ENCODE peak calls at places on chromosomes 4 and X, in five cellular contexts. X is fibroblast of pulmonary artery; O is CD4-positive, alpha-beta T cell; L is testis; P is fibroblast of mammary gland. G is an unnamed sample.

GRCh38 chrX:32591589-32591988 is 619.8 kb downstream of the DMD start:
- DNase-seq in P (no peak), X (no peak), L (no peak), O (no peak), G (no peak)

GRCh38 chrX:19774905-19775304 is 112.5 kb downstream of the SH3KBP1 start:
- DNase-seq in O (no peak), P (no peak), X (no peak), L (no peak), G (no peak)

GRCh38 chrX:148535639-148536038 is 35.2 kb downstream of the AFF2 start:
- DNase-seq in O (no peak), L (no peak), X (no peak), P (no peak), G (no peak)

GRCh38 chrX:17580529-17581155 is 156.7 kb upstream of the SCML1 start:
- DNase-seq in P (peak; percentile 79), L (peak; percentile 38), O (no peak), X (peak; percentile 80), G (no peak)

GRCh38 chr4:55808187-55808586 is 11.4 kb upstream of the EXOC1L start:
- DNase-seq in X (no peak), L (no peak), P (no peak), O (no peak), G (no peak)

GRCh38 chrX:70455366-70456202 is 10.9 kb downstream of the DLG3 start:
- DNase-seq in P (no peak), O (no peak), X (no peak), L (no peak), G (no peak)

GRCh38 chrX:65813245-65813644 is 145.8 kb downstream of the MSN start:
- DNase-seq in O (no peak), X (no peak), L (no peak), P (no peak), G (no peak)

GRCh38 chr4:128571747-128572146 is 237.8 kb upstream of the JADE1 start:
- DNase-seq in L (peak; percentile 90), X (peak; percentile 94), O (no peak), P (peak; percentile 97), G (no peak)

GRCh38 chr4:11051181-11051580 is 366.6 kb upstream of the CLNK start:
- DNase-seq in L (no peak), O (no peak), X (no peak), P (no peak), G (no peak)

GRCh38 chrX:129649268-129650182 is 5.2 kb downstream of the APLN start:
- DNase-seq in X (peak; percentile 7), O (no peak), P (peak; percentile 57), L (no peak), G (no peak)

GRCh38 chr4:81135501-81135900 is 79.5 kb downstream of the PRKG2 start:
- DNase-seq in L (no peak), O (no peak), X (peak; percentile 50), P (peak; percentile 52), G (no peak)

GRCh38 chr4:182126096-182126495 is 117.1 kb upstream of the TENM3 start:
- DNase-seq in X (no peak), P (peak; percentile 21), L (no peak), O (no peak), G (no peak)

GRCh38 chr4:104500452-104500851 is 5.8 kb upstream of the CXXC4 start:
- DNase-seq in X (no peak), O (no peak), P (no peak), L (peak; percentile 16), G (no peak)

GRCh38 chr4:2915789-2916188 is 47.4 kb downstream of the NOP14 start:
- DNase-seq in P (no peak), O (no peak), L (peak; percentile 9), X (no peak), G (no peak)

GRCh38 chr4:82776925-82777542 is 21.6 kb downstream of the SCD5 start:
- DNase-seq in P (peak; percentile 27), O (no peak), L (no peak), X (no peak), G (no peak)

GRCh38 chrX:134599173-134599914 is 58.9 kb downstream of the PLAC1 start:
- DNase-seq in L (no peak), O (no peak), P (peak; percentile 92), X (peak; percentile 88), G (no peak)

GRCh38 chr4:62544428-62544827 is 1344.3 kb downstream of the ADGRL3 start:
- DNase-seq in L (no peak), X (peak; percentile 58), O (no peak), P (peak; percentile 2), G (no peak)

GRCh38 chrX:19548279-19548678 is 33.0 kb upstream of the MAP3K15 start:
- DNase-seq in O (no peak), X (no peak), L (no peak), P (no peak), G (no peak)

GRCh38 chr4:38210396-38211114 is 250.4 kb downstream of the PTTG2 start:
- DNase-seq in X (peak; percentile 38), O (no peak), L (no peak), P (no peak), G (no peak)

GRCh38 chr4:118798658-118799057 is 37.3 kb downstream of the SEC24D start:
- DNase-seq in L (no peak), P (no peak), O (no peak), X (no peak), G (no peak)

GRCh38 chr4:108036252-108036651 is 46.6 kb downstream of the HADH start:
- DNase-seq in O (peak; percentile 50), P (no peak), L (no peak), X (no peak), G (peak; percentile 72)

GRCh38 chr4:10701702-10702460 is 17.3 kb upstream of the CLNK start:
- DNase-seq in L (no peak), P (no peak), O (no peak), X (peak; percentile 6), G (no peak)

GRCh38 chrX:136304493-136304892 is 3.7 kb downstream of the ADGRG4 start:
- DNase-seq in O (no peak), L (no peak), P (no peak), X (no peak), G (no peak)

GRCh38 chr4:97153042-97153441 is 990.2 kb downstream of the STPG2 start:
- DNase-seq in L (no peak), X (peak; percentile 22), O (no peak), P (no peak), G (no peak)
- TF ChIP-seq CTCF in L (peak; percentile 31), X (peak; percentile 10), O (no peak), P (no peak), G (no peak)

DNA sequence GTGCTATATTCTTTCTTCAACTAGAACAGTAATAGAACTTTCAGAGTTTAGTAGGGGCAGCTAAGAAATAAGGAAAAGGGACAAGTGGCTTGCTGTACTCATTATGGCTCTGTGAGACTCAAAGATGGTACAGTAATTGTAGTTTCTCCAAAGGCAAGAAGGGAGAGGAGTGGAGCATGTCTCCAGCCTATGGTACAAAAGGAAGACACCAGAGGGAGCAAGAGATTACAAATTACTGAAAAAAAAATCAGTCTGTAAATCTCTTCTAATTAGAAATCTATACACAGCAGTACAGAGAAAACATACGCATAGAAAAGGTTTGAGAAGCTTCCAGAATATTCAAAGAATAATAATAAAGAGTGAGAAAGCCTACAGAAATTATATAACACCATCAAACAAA is 61.4 kb downstream of the KLHL4 start:
- DNase-seq in L (no peak), O (no peak), X (peak; percentile 36), P (peak; percentile 5), G (no peak)
- TF ChIP-seq CTCF in L (peak; percentile 7), O (no peak), X (peak; percentile 34), P (peak; percentile 22), G (no peak)

DNA sequence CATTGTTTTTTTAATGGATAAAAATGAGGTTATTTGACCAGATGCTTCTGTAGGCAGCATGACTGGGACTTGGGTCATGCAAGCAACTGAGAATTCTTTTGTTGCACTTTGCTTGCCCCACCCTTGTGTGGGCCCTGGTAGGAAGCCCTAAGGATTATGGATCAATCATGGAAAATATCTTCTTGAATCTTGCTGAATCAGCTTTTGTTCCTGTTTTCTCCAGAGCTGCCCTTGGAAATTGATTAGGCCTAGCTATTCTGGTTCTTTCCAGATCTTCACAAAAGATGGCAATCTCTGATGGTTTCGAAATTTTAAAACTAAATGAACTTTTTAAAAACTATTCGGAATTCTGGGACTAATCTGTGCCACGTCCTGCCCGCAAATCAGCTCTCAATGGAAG is 58.6 kb downstream of the PRRG1 start:
- DNase-seq in X (no peak), P (no peak), L (no peak), O (no peak), G (no peak)
- TF ChIP-seq CTCF in X (no peak), P (no peak), L (no peak), O (no peak), G (no peak)

GRCh38 chr4:1243451-1244080 is 5.4 kb downstream of the CTBP1 start:
- DNase-seq in O (no peak), P (peak; percentile 53), X (no peak), L (no peak), G (peak; percentile 58)
- TF ChIP-seq CTCF in O (no peak), P (no peak), X (no peak), L (no peak), G (peak; percentile 21)

GRCh38 chr4:8431553-8431952 is 9.0 kb downstream of the ACOX3 start:
- DNase-seq in L (no peak), X (no peak), O (no peak), P (no peak), G (no peak)

GRCh38 chr4:8427761-8428287 is 12.7 kb downstream of the ACOX3 start:
- DNase-seq in L (no peak), X (peak; percentile 86), O (no peak), P (peak; percentile 42), G (peak; percentile 54)

GRCh38 chr4:8433181-8433580 is 7.3 kb downstream of the ACOX3 start:
- DNase-seq in L (no peak), O (no peak), X (no peak), P (no peak), G (no peak)

GRCh38 chr4:8427262-8427661 is 13.3 kb downstream of the ACOX3 start:
- DNase-seq in L (no peak), X (no peak), O (no peak), P (no peak), G (no peak)

GRCh38 chr4:8428288-8429097 is 12.0 kb downstream of the ACOX3 start:
- DNase-seq in L (peak; percentile 84), X (peak; percentile 85), P (peak; percentile 76), O (peak; percentile 96), G (peak; percentile 95)
- TF ChIP-seq CTCF in L (no peak), X (peak; percentile 57), P (peak; percentile 47), O (no peak), G (no peak)

GRCh38 chr4:150002561-150002960 is 75.7 kb upstream of the DCLK2 start:
- DNase-seq in O (no peak), X (no peak), L (no peak), P (no peak), G (no peak)

GRCh38 chr4:150005537-150005936 is 72.7 kb upstream of the DCLK2 start:
- DNase-seq in P (no peak), X (no peak), L (no peak), O (no peak), G (no peak)

GRCh38 chr4:150001815-150002214 is 76.4 kb upstream of the DCLK2 start:
- DNase-seq in L (no peak), P (no peak), X (peak; percentile 21), O (no peak), G (no peak)

GRCh38 chr4:150006197-150006596 is 72.0 kb upstream of the DCLK2 start:
- DNase-seq in X (no peak), O (no peak), L (no peak), P (peak; percentile 36), G (no peak)

DNA sequence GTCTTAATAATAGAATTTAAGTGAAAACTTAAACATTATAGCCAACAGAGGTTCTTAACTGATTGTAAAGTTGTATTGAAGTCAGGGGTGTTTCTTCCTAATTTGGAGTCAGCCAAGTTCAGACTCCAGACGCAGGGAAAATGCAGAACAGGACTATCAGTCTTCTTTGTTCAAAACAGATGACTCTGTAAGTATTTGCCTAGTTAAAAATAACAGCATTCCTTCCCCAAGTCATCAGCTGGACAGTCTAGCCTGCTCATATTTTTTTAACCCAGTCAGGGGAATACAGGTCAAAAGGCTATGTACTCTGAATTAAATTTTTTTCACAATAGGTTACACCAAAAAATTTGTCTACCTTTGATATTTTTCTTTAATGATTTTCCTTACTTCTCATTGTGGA is 73.8 kb upstream of the DCLK2 start:
- DNase-seq in P (peak; percentile 30), O (no peak), X (peak; percentile 50), L (no peak), G (no peak)
- TF ChIP-seq CTCF in P (no peak), O (no peak), X (no peak), L (no peak), G (no peak)

G was measured in GM20000.